ENCODE peak calls at places on chromosomes 1 and 21, in ten cellular contexts. U is PC-9, S is neural progenitor cell, M is PC-3, E is OCI-LY7, X is endothelial cell of umbilical vein, V is H9, F is GM23248, J is hepatocyte, K is mammary epithelial cell. G is an unnamed sample. For H3K4me1 and H3K79me2, the result is how much of the 10 kb centered on the place peaks cover.

GRCh38 chr21:17390575-17390974 is 122.3 kb upstream of the CXADR start:
- DNase-seq in V (no peak), J (no peak), K (no peak), S (no peak), M (peak), E (no peak), F (no peak), U (no peak), X (no peak), G (no peak)

GRCh38 chr1:30420519-30421050 is 302.8 kb downstream of the MATN1 start:
- DNase-seq in E (no peak), K (peak), U (no peak), J (no peak), F (no peak), S (no peak), V (peak), M (no peak), X (no peak), G (no peak)

GRCh38 chr1:35706846-35707245 is 11.8 kb downstream of the C1orf216 start:
- DNase-seq in K (no peak), U (no peak), J (no peak), S (peak), X (no peak), F (no peak), V (peak), E (no peak), M (no peak), G (no peak)

GRCh38 chr1:200670215-200671118 is 760 bp upstream of the DDX59 start:
- DNase-seq in J (peak), V (no peak), S (peak), K (no peak), F (peak), X (no peak), E (peak), U (peak), M (no peak), G (peak)

GRCh38 chr1:107359472-107360241 is 218.8 kb downstream of the NTNG1 start:
- DNase-seq in J (no peak), S (no peak), K (no peak), E (peak), U (no peak), F (no peak), M (no peak), X (no peak), V (no peak), G (no peak)

GRCh38 chr1:51218570-51218969 is 17.5 kb upstream of the RNF11 start:
- DNase-seq in M (no peak), E (no peak), J (no peak), K (no peak), X (no peak), U (no peak), S (no peak), F (no peak), V (no peak), G (no peak)

GRCh38 chr1:214192825-214193643 is 87.9 kb upstream of the SMYD2 start:
- DNase-seq in U (no peak), K (no peak), S (peak), M (no peak), E (no peak), J (no peak), F (no peak), X (no peak), V (no peak), G (no peak)

GRCh38 chr1:226884966-226885820 is 14.8 kb downstream of the PSEN2 start:
- DNase-seq in E (no peak), M (no peak), V (no peak), F (no peak), S (no peak), J (no peak), K (no peak), U (no peak), X (no peak), G (no peak)

GRCh38 chr1:148372731-148373130 is 110.4 kb downstream of the PPIAL4G start:
- DNase-seq in J (no peak), M (peak), K (peak), F (peak), S (no peak), E (no peak), U (no peak), V (no peak), X (no peak), G (no peak)

DNA sequence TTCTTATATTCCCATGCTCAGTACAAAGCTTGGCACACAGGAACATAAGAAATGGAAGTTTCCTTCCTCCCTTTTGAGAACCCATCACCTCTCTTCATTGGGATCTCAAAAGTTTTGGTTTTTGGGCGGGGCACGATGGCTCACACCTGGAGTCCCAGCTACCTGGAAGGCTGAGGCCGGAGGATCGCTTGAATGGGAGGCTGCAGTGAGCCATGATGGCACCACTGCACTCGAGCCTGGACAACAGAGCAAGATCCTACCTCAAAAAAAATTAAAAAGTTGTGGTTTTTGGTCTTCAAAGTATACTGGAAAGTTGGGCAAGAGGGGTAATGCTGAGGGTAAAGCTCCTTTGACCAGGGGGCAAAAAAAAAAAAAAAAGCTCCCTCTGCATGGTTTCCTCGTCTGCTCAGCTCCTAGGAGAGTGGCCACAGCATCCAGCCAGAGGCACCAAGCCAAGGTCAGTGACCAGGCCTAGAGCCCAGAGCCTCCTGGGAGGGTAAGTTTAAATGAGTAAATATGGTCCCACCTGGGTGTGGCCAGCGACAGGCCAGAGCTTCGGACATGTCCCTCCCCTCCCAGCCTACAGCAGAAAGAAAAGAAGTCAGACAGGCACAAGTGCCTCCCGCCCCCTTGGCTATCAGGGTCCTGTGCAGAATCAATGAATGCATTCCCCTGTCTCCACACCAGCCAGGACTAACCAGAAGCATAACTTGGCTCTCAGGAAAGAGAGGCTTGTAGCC is 5.0 kb downstream of the MEF2D start:
- DNase-seq in E (peak), J (no peak), V (no peak), U (peak), F (peak), X (no peak), K (no peak), S (no peak), M (no peak), G (no peak)
- H3K4me1 ChIP-seq in E (half or more), J (under half), V (under half), U (under half), F (half or more), X (under half), K (under half), S (under half), M (under half), G (half or more)

GRCh38 chr1:201685485-201685884 is 143.5 kb upstream of the IPO9 start:
- DNase-seq in K (no peak), M (no peak), J (no peak), F (no peak), E (no peak), V (no peak), U (no peak), X (no peak), S (no peak), G (no peak)
- H3K79me2 ChIP-seq in K (under half), M (under half), J (under half), F (half or more), E (under half), V (under half), U (under half), X (half or more), S (under half), G (half or more)

GRCh38 chr1:2168090-2168489 is 26.5 kb downstream of the FAAP20 start:
- DNase-seq in V (no peak), K (no peak), X (no peak), F (no peak), S (no peak), J (no peak), E (no peak), U (no peak), M (no peak), G (no peak)
- H3K4me1 ChIP-seq in V (under half), K (under half), X (under half), F (under half), S (under half), J (under half), E (under half), U (under half), M (under half), G (under half)

DNA sequence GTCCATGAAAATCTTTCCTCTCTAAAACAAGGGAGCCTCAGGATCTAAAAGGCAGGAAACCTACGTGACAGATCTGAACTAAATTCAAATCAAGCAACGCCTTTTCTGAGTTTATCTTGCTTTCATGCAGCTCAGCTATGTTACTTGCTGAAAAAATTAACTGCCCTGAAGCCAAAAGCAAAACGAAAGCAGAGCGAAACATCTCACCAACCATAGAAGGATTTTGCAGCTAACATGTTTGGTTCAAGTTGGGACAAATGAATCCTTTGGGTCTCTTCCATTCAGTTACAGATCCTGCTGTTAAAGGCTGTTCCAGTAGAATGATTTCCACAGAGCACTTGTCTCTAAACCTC is 488 bp downstream of the SLC2A5 start:
- DNase-seq in E (peak), K (no peak), J (no peak), S (no peak), F (peak), M (no peak), X (no peak), U (no peak), V (no peak), G (no peak)
- H3K79me2 ChIP-seq in E (half or more), K (under half), J (under half), S (under half), F (under half), M (under half), X (under half), U (under half), V (under half), G (under half)

GRCh38 chr1:206676499-206676898 is 8.2 kb upstream of the MAPKAPK2 start:
- DNase-seq in V (no peak), J (no peak), E (peak), S (no peak), F (no peak), M (no peak), U (no peak), X (no peak), K (no peak), G (no peak)
- H3K4me1 ChIP-seq in V (under half), J (under half), E (half or more), S (under half), F (under half), M (under half), U (under half), X (under half), K (under half), G (under half)

GRCh38 chr21:14993072-14993471 is 71.7 kb downstream of the NRIP1 start:
- DNase-seq in F (no peak), M (no peak), K (no peak), V (no peak), J (no peak), E (no peak), U (no peak), X (no peak), S (no peak), G (no peak)
- H3K79me2 ChIP-seq in F (half or more), M (half or more), K (half or more), V (under half), J (half or more), E (under half), U (half or more), X (half or more), S (under half), G (half or more)

GRCh38 chr1:92915547-92915946 is 45.7 kb downstream of the DIPK1A start:
- DNase-seq in V (no peak), K (no peak), S (no peak), M (peak), J (no peak), U (no peak), E (no peak), F (no peak), X (no peak), G (no peak)
- H3K4me1 ChIP-seq in V (under half), K (under half), S (under half), M (under half), J (under half), U (under half), E (under half), F (under half), X (under half), G (under half)

GRCh38 chr1:211336161-211336560 is 9.5 kb downstream of the TRAF5 start:
- DNase-seq in E (peak), J (no peak), M (no peak), F (no peak), V (no peak), U (no peak), X (no peak), K (no peak), S (no peak), G (no peak)

GRCh38 chr1:211336775-211337174 is 10.1 kb downstream of the TRAF5 start:
- DNase-seq in V (no peak), X (no peak), M (no peak), U (no peak), K (no peak), F (no peak), J (no peak), E (no peak), S (no peak), G (no peak)

GRCh38 chr1:211333906-211334305 is 7.3 kb downstream of the TRAF5 start:
- DNase-seq in U (no peak), X (no peak), E (peak), F (no peak), K (no peak), J (no peak), V (no peak), S (no peak), M (no peak), G (no peak)

GRCh38 chr1:211334986-211335385 is 8.4 kb downstream of the TRAF5 start:
- DNase-seq in J (no peak), F (peak), K (no peak), V (no peak), S (no peak), M (peak), X (no peak), U (no peak), E (no peak), G (no peak)

GRCh38 chr1:211335507-211336157 is 9.0 kb downstream of the TRAF5 start:
- DNase-seq in M (no peak), S (no peak), V (peak), U (no peak), J (no peak), X (no peak), F (no peak), E (peak), K (no peak), G (no peak)
- H3K79me2 ChIP-seq in M (under half), S (under half), V (under half), U (under half), J (under half), X (under half), F (under half), E (half or more), K (under half), G (half or more)

GRCh38 chr1:162204883-162205132 is 135.3 kb downstream of the NOS1AP start:
- DNase-seq in M (no peak), X (no peak), U (no peak), E (no peak), V (no peak), F (no peak), S (no peak), K (no peak), J (no peak), G (no peak)

GRCh38 chr1:162210171-162210570 is 140.7 kb downstream of the NOS1AP start:
- DNase-seq in F (peak), S (no peak), U (no peak), M (no peak), X (no peak), V (no peak), K (no peak), J (peak), E (no peak), G (no peak)

GRCh38 chr1:162206300-162206699 is 136.8 kb downstream of the NOS1AP start:
- DNase-seq in X (no peak), J (no peak), S (no peak), V (no peak), U (no peak), E (no peak), M (no peak), K (no peak), F (no peak), G (no peak)

GRCh38 chr1:162206749-162207635 is 137.5 kb downstream of the NOS1AP start:
- DNase-seq in U (peak), J (peak), K (peak), F (no peak), V (no peak), S (no peak), X (no peak), M (peak), E (no peak), G (no peak)

GRCh38 chr1:162207862-162208261 is 138.4 kb downstream of the NOS1AP start:
- DNase-seq in U (no peak), J (no peak), S (no peak), E (no peak), V (no peak), K (no peak), X (no peak), F (no peak), M (no peak), G (no peak)
- H3K4me1 ChIP-seq in U (under half), J (under half), S (under half), E (under half), V (under half), K (under half), X (under half), F (under half), M (under half), G (under half)

G was measured in astrocyte.